ENCODE peak calls at places on chromosome 17, in six cellular contexts. H is iris pigment epithelial cell, S is GM19239, V is coronary artery, P is fibroblast of the aortic adventitia, J is NCI-H146. Y is an unnamed sample.

GRCh38 chr17:9837551-9838471 is 12.1 kb downstream of the GLP2R start:
- DNase-seq in H (peak; percentile 89), S (no peak), J (no peak), P (peak; percentile 37), V (no peak), Y (peak; percentile 74)

GRCh38 chr17:4708436-4708835 is 2.0 kb upstream of the ARRB2 start:
- DNase-seq in V (no peak), P (no peak), H (no peak), S (no peak), J (peak; percentile 27), Y (no peak)

GRCh38 chr17:37801131-37801530 is 56.3 kb upstream of the HNF1B start:
- DNase-seq in H (no peak), P (no peak), V (no peak), J (no peak), S (no peak), Y (no peak)

GRCh38 chr17:22469941-22470340 is 777.6 kb downstream of the KCNJ18 start:
- DNase-seq in J (no peak), H (no peak), S (no peak), P (no peak), V (no peak), Y (no peak)

GRCh38 chr17:79826210-79826680 is 13.0 kb downstream of the CBX4 start:
- DNase-seq in H (peak; percentile 26), V (no peak), S (no peak), P (no peak), J (no peak), Y (no peak)

GRCh38 chr17:39553326-39553945 is 54.3 kb downstream of the NEUROD2 start:
- DNase-seq in S (no peak), P (peak; percentile 52), J (no peak), V (no peak), H (peak; percentile 70), Y (no peak)

GRCh38 chr17:1546292-1546922 is 16.2 kb downstream of the PITPNA start:
- DNase-seq in P (peak; percentile 21), H (no peak), J (no peak), V (no peak), S (no peak), Y (no peak)

GRCh38 chr17:16920628-16921020 is 51.3 kb downstream of the TNFRSF13B start:
- DNase-seq in S (no peak), J (no peak), V (peak; percentile 56), H (no peak), P (no peak), Y (peak; percentile 23)

GRCh38 chr17:43669971-43670644 is 8.4 kb upstream of the MEOX1 start:
- DNase-seq in H (peak; percentile 40), V (no peak), S (no peak), P (no peak), J (peak; percentile 35), Y (no peak)

GRCh38 chr17:34090593-34090992 is 164.5 kb upstream of the CCL2 start:
- DNase-seq in V (no peak), H (no peak), J (no peak), P (no peak), S (no peak), Y (no peak)

GRCh38 chr17:77354420-77354720 is 213.6 kb downstream of the SEC14L1 start:
- DNase-seq in H (no peak), S (no peak), P (no peak), J (no peak), V (no peak), Y (no peak)

GRCh38 chr17:78665952-78666920 is 89.0 kb upstream of the DNAH17 start:
- DNase-seq in V (peak; percentile 70), S (no peak), J (no peak), H (no peak), P (no peak), Y (peak; percentile 50)

GRCh38 chr17:48647103-48647963 is 21.2 kb upstream of the HOXB9 start:
- DNase-seq in S (no peak), P (peak; percentile 16), J (no peak), H (no peak), V (no peak), Y (no peak)

Y was measured in psoas muscle.